ENCODE peak calls at places on chromosomes 13 and 19, in nine cellular contexts. H, K, M, V, U, G, A, X and I are unnamed samples.

GRCh38 chr19:14536926-14537692 is 7.7 kb downstream of the TECR start:
- DNase-seq in G (peak), K (no peak), X (peak), M (no peak), U (peak), V (no peak), H (peak), A (peak), I (peak)

GRCh38 chr19:2235396-2236284 is 489 bp downstream of the PLEKHJ1 start:
- DNase-seq in H (no peak), U (peak), X (no peak), V (no peak), A (no peak), G (peak), M (peak), K (no peak), I (peak)

GRCh38 chr13:64446372-64446771 is 2783.8 kb downstream of the PCDH9 start:
- DNase-seq in X (no peak), A (no peak), M (no peak), G (no peak), U (peak), H (no peak), V (peak), K (no peak), I (no peak)

GRCh38 chr13:35789335-35790166 is 313.1 kb upstream of the MAB21L1 start:
- DNase-seq in M (peak), V (peak), A (no peak), K (no peak), G (peak), X (no peak), U (peak), H (no peak), I (no peak)

GRCh38 chr13:92224825-92225224 is 826.4 kb downstream of the GPC5 start:
- DNase-seq in K (no peak), G (no peak), H (no peak), U (no peak), V (no peak), A (no peak), M (no peak), X (no peak), I (no peak)

GRCh38 chr19:1906985-1907562 is 1.9 kb downstream of the ADAT3 start:
- DNase-seq in U (no peak), H (no peak), M (no peak), X (no peak), V (no peak), K (no peak), A (no peak), G (no peak), I (no peak)

GRCh38 chr13:45838171-45838745 is 13.3 kb downstream of the SIAH3 start:
- DNase-seq in M (no peak), A (no peak), K (no peak), V (no peak), H (no peak), U (no peak), X (no peak), G (peak), I (no peak)

GRCh38 chr13:70905035-70905434 is 796.8 kb upstream of the KLHL1 start:
- DNase-seq in M (no peak), A (no peak), V (no peak), G (no peak), H (no peak), U (no peak), X (no peak), K (no peak), I (no peak)

GRCh38 chr13:37069597-37070103 is 10.2 kb upstream of the SUPT20H start:
- DNase-seq in G (no peak), K (no peak), V (no peak), H (no peak), M (no peak), U (no peak), A (no peak), X (no peak), I (no peak)

GRCh38 chr13:113653264-113654174 is 4.5 kb downstream of the ATP4B start:
- DNase-seq in V (no peak), G (peak), U (no peak), X (no peak), H (peak), K (no peak), A (no peak), M (no peak), I (no peak)

GRCh38 chr19:56348289-56348877 is 33.7 kb upstream of the ZSCAN5A start:
- DNase-seq in H (no peak), K (no peak), X (peak), A (no peak), V (no peak), M (no peak), U (peak), G (no peak), I (no peak)

GRCh38 chr19:15412832-15413231 is 6.0 kb downstream of the AKAP8L start:
- DNase-seq in U (no peak), X (no peak), K (no peak), A (no peak), G (no peak), M (no peak), V (no peak), H (no peak), I (peak)

GRCh38 chr19:28488006-28488405 is 724.9 kb downstream of the UQCRFS1 start:
- DNase-seq in X (no peak), G (no peak), M (no peak), V (no peak), U (no peak), K (no peak), H (no peak), A (no peak), I (no peak)

GRCh38 chr19:52734340-52734892 is 428 bp downstream of the ZNF611 start:
- DNase-seq in K (no peak), X (no peak), V (peak), H (no peak), G (no peak), U (peak), M (peak), A (no peak), I (no peak)

GRCh38 chr13:99055286-99056073 is 77.6 kb upstream of the DOCK9 start:
- DNase-seq in V (no peak), X (no peak), K (no peak), A (no peak), U (no peak), G (no peak), H (no peak), M (no peak), I (no peak)

GRCh38 chr13:112942689-112943308 is 26.2 kb upstream of the MCF2L start:
- DNase-seq in K (peak), H (peak), U (peak), X (peak), A (peak), V (peak), M (peak), G (peak), I (peak)

GRCh38 chr19:6032381-6032780 is 54.4 kb upstream of the RANBP3 start:
- DNase-seq in H (no peak), U (no peak), G (no peak), M (no peak), A (no peak), K (no peak), V (no peak), X (no peak), I (no peak)

GRCh38 chr13:91894311-91894710 is 495.9 kb downstream of the GPC5 start:
- DNase-seq in X (no peak), V (no peak), K (no peak), U (no peak), A (no peak), M (no peak), H (no peak), G (no peak), I (no peak)